ENCODE peak calls at places on chromosome 1, in four cellular contexts. R is PC-9, I is HAP-1, G is K562. U is an unnamed sample.

GRCh38 chr1:185439727-185440415 is 122.8 kb upstream of the IVNS1ABP start:
- DNase-seq in R (peak; percentile 86), I (no peak), G (no peak), U (peak; percentile 67)

GRCh38 chr1:246005067-246005466 is 502.0 kb downstream of the SMYD3 start:
- DNase-seq in R (peak; percentile 36), I (no peak), G (no peak), U (peak; percentile 97)

GRCh38 chr1:229028987-229029550 is 241.8 kb upstream of the RAB4A start:
- DNase-seq in R (no peak), I (no peak), G (no peak), U (no peak)

GRCh38 chr1:224694969-224695368 is 78.9 kb downstream of the CNIH3 start:
- DNase-seq in R (no peak), I (no peak), G (no peak), U (no peak)

GRCh38 chr1:167775178-167775577 is 53.4 kb downstream of the MPZL1 start:
- DNase-seq in R (no peak), I (no peak), G (no peak), U (peak; percentile 65)

GRCh38 chr1:226268421-226269124 is 40.4 kb downstream of the LIN9 start:
- DNase-seq in R (no peak), I (no peak), G (no peak), U (peak; percentile 14)

GRCh38 chr1:203516906-203517305 is 23.0 kb downstream of the OPTC start:
- DNase-seq in R (no peak), I (no peak), G (no peak), U (no peak)

GRCh38 chr1:226489718-226490440 is 58.7 kb upstream of the STUM start:
- DNase-seq in R (no peak), I (no peak), G (no peak), U (no peak)

GRCh38 chr1:65623895-65624294 is 168.8 kb upstream of the PDE4B start:
- DNase-seq in R (no peak), I (no peak), G (no peak), U (peak; percentile 12)

GRCh38 chr1:109140384-109140783 is 26.5 kb downstream of the ELAPOR1 start:
- DNase-seq in R (peak; percentile 8), I (no peak), G (peak; percentile 73), U (no peak)

GRCh38 chr1:19682257-19682656 is 17.6 kb downstream of the HTR6 start:
- DNase-seq in R (no peak), I (no peak), G (no peak), U (peak; percentile 90)

GRCh38 chr1:173601588-173601987 is 1.3 kb downstream of the SLC9C2 start:
- DNase-seq in R (no peak), I (no peak), G (no peak), U (no peak)

GRCh38 chr1:158067651-158068050 is 74.2 kb downstream of the KIRREL1 start:
- DNase-seq in R (no peak), I (no peak), G (no peak), U (peak; percentile 39)

GRCh38 chr1:108141604-108142003 is 58.5 kb downstream of the SLC25A24 start:
- DNase-seq in R (no peak), I (no peak), G (no peak), U (peak; percentile 67)

GRCh38 chr1:72227667-72228066 is 54.7 kb downstream of the NEGR1 start:
- DNase-seq in R (no peak), I (no peak), G (no peak), U (no peak)

GRCh38 chr1:72229893-72230292 is 52.4 kb downstream of the NEGR1 start:
- DNase-seq in R (no peak), I (no peak), G (no peak), U (no peak)

GRCh38 chr1:72235062-72235461 is 47.3 kb downstream of the NEGR1 start:
- DNase-seq in R (no peak), I (no peak), G (no peak), U (no peak)

DNA sequence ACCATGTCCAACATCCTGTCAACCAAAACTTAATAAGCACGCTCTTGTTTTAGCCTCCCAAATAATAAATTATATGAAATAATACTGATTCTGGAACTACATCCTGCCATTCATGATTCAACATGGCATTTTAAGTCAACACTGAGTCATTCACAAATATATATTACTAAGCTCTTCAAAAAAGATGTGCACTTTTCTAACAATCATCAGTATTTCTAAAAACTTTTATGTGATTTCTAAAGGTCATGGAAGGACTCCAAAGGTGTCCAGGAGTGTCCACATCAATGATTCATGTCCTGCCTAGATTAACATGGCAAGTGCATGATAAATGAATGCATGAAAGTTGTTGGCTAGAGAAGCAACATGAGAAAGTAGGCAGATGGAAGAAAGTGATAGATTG is 51.6 kb downstream of the NEGR1 start:
- DNase-seq in R (no peak), I (no peak), G (no peak), U (no peak)
- H3K4me3 ChIP-seq in R (no peak overlapping the region), I (no peak overlapping the region), G (no peak overlapping the region), U (no peak overlapping the region)

GRCh38 chr1:31051611-31052010 is 13.9 kb downstream of the PUM1 start:
- DNase-seq in R (no peak), I (no peak), G (no peak), U (no peak)

GRCh38 chr1:31054958-31055481 is 10.5 kb downstream of the PUM1 start:
- DNase-seq in R (no peak), I (no peak), G (no peak), U (no peak)

GRCh38 chr1:31055501-31055900 is 10.0 kb downstream of the PUM1 start:
- DNase-seq in R (no peak), I (no peak), G (no peak), U (no peak)

GRCh38 chr1:31055953-31056352 is 9.6 kb downstream of the PUM1 start:
- DNase-seq in R (no peak), I (no peak), G (no peak), U (no peak)

DNA sequence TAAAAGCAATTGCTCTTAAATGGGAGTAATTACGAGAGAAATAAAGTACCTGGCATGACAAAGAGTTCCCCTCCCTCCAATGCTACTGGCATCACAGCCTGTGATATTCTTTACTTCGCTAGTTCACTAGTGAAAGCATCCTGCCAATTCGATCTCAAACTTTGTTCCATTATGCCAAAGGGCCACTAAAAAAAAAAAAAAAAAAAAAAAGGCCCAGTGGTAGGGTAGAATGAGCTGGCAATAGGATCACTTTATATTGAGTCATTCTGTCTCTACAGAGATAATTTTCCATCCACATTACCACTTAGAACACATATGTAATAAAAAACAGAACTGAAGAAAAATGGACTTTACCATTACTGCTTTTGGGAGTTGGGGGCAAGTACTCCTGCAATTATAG is 11.2 kb downstream of the PUM1 start:
- DNase-seq in R (no peak), I (no peak), G (no peak), U (no peak)
- H3K4me3 ChIP-seq in R (no peak overlapping the region), I (no peak overlapping the region), G (no peak overlapping the region), U (no peak overlapping the region)

GRCh38 chr1:66929289-66929688 is 4.5 kb downstream of the MIER1 start:
- DNase-seq in R (no peak), I (no peak), G (no peak), U (no peak)
- H3K4me3 ChIP-seq in R (peak overlapping the region; percentile 95), I (peak overlapping the region; percentile 78), G (peak overlapping the region; percentile 85), U (peak overlapping the region; percentile 84)

GRCh38 chr1:39508857-39509305 is 17.4 kb downstream of the BMP8A start:
- DNase-seq in R (no peak), I (no peak), G (peak; percentile 29), U (peak; percentile 69)

GRCh38 chr1:39505289-39505688 is 13.9 kb downstream of the BMP8A start:
- DNase-seq in R (no peak), I (no peak), G (no peak), U (no peak)

GRCh38 chr1:39508266-39508665 is 16.8 kb downstream of the BMP8A start:
- DNase-seq in R (no peak), I (no peak), G (no peak), U (no peak)

GRCh38 chr1:39507230-39507928 is 15.9 kb downstream of the BMP8A start:
- DNase-seq in R (no peak), I (no peak), G (peak; percentile 30), U (peak; percentile 48)

DNA sequence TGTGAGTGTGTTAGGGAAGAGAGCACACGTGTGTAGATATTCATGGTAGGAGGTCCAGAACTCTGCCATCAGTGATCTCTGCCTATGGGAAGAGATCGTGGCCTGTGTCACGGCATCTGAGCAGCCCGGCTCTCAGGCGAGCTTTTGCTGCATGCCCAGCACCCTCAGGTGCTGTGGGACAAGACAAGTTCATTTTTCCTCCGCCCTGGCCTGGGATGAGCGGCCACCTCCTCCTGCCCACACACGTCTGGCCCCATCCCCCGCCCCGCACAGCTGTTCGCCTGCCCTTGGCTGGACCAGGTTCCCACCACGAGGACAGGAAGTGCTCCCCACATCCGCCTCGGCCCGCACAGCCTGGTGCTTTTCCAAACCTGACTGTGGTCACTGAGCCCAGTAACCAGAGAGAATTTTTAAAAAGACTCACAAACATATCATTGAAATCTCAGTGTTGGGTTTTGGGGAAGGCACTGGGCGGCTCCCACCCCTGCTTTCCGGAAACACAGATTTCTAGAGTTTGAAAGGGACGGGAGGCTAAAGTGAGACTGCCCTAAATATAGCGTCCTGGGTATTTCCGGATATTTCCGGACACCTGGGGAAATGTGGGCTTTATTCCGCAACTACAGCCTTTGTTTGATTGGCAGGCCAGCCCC is 18.0 kb downstream of the BMP8A start:
- DNase-seq in R (no peak), I (no peak), G (no peak), U (peak; percentile 70)
- H3K4me3 ChIP-seq in R (no peak overlapping the region), I (no peak overlapping the region), G (no peak overlapping the region), U (no peak overlapping the region)

GRCh38 chr1:110529011-110529410 is 10.0 kb upstream of the KCNA10 start:
- DNase-seq in R (no peak), I (no peak), G (no peak), U (no peak)

GRCh38 chr1:110526189-110526588 is 7.2 kb upstream of the KCNA10 start:
- DNase-seq in R (no peak), I (no peak), G (no peak), U (no peak)

GRCh38 chr1:110523011-110523410 is 4.0 kb upstream of the KCNA10 start:
- DNase-seq in R (no peak), I (no peak), G (no peak), U (no peak)

GRCh38 chr1:110525250-110525597 is 6.2 kb upstream of the KCNA10 start:
- DNase-seq in R (no peak), I (no peak), G (peak; percentile 44), U (no peak)

DNA sequence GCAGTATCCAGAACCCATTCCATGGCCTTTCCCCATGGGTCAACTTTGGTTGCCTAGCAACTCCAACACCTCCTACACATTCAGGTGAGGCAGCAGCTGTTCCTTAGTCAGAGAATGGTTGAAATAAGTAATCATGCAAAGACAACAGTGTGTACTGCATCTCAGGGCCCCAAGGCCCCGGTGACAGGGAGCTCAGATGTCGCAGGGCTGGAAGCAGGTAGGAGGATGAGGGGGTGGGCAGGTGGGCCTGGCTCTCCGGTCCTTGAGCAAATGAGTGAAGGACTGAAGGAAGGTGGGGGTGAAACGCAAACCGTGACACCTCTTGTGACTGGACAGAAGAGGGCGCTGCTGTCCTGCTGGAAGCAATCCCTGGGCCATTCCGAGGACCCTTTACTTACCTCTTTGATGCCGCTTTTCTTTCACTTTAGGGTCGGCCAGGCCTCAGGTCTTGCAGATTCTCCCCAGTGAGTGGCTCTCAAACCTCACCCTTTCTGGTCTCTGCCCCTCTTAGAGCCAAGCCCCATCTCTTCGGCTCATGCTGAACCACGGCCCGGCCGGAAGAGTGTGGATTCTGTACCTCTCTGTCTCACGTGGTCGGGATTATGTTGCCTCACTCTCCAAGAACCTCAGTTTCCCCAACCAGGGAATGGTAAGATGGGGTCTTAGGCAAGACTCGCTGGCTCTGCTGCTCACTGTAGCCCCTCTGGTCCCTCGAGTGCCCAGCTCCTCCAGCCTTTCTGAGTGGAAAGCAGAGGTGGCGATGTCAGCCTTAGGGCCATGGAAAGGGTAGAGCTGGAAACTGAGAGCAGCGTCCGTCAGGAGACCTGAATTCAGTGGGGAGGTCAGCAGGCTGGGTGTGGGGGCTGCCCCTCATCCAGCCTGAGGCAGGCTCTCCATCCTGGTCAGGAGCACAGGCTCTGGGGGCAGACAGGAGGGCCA is 5.6 kb upstream of the KCNA10 start:
- DNase-seq in R (no peak), I (peak; percentile 63), G (peak; percentile 87), U (peak; percentile 67)
- H3K4me3 ChIP-seq in R (no peak overlapping the region), I (no peak overlapping the region), G (no peak overlapping the region), U (no peak overlapping the region)